ENCODE peak calls at places on chromosomes 4 and X, in seven cellular contexts. U is sigmoid colon, E is stomach, V is SK-N-SH, L is HCT116, S is transverse colon, T is GM23338. Y is an unnamed sample.

GRCh38 chr4:7206856-7207567 is 14.7 kb downstream of the SORCS2 start:
- DNase-seq in V (peak; percentile 88), E (peak; percentile 64), T (peak; percentile 46), U (peak; percentile 95), L (no peak), S (peak; percentile 66), Y (peak; percentile 34)

GRCh38 chr4:13627185-13627605 is 330 bp downstream of the BOD1L1 start:
- DNase-seq in V (no peak), L (no peak), E (no peak), U (peak; percentile 65), S (peak; percentile 14), T (peak; percentile 42), Y (no peak)

GRCh38 chr4:14994242-14994641 is 8.0 kb upstream of the CPEB2 start:
- DNase-seq in S (no peak), T (no peak), L (no peak), E (no peak), V (no peak), U (no peak), Y (no peak)

GRCh38 chr4:16608123-16608522 is 290.3 kb downstream of the LDB2 start:
- DNase-seq in E (no peak), S (no peak), V (no peak), T (peak; percentile 30), U (no peak), L (no peak), Y (no peak)

GRCh38 chr4:28811025-28811424 is 1909.1 kb upstream of the PCDH7 start:
- DNase-seq in S (no peak), V (no peak), T (no peak), U (no peak), E (no peak), L (no peak), Y (no peak)

GRCh38 chrX:118872102-118872566 is 48.5 kb downstream of the ZCCHC12 start:
- DNase-seq in V (no peak), T (no peak), S (peak; percentile 31), E (peak; percentile 34), U (peak; percentile 70), L (no peak), Y (peak; percentile 53)

GRCh38 chr4:68905598-68906237 is 45.9 kb downstream of the UGT2A3 start:
- DNase-seq in U (no peak), T (peak; percentile 90), S (no peak), E (peak; percentile 43), V (no peak), L (no peak), Y (peak; percentile 69)

GRCh38 chr4:44118971-44119680 is 329.5 kb downstream of the KCTD8 start:
- DNase-seq in E (no peak), V (no peak), T (no peak), L (no peak), S (no peak), U (no peak), Y (no peak)

GRCh38 chr4:55499495-55499894 is 47.2 kb downstream of the CLOCK start:
- DNase-seq in S (no peak), L (no peak), E (no peak), T (peak; percentile 47), U (no peak), V (no peak), Y (no peak)

GRCh38 chr4:174401471-174402130 is 117.9 kb downstream of the CEP44 start:
- DNase-seq in E (no peak), U (no peak), L (no peak), T (no peak), S (no peak), V (no peak), Y (no peak)

GRCh38 chr4:15375707-15376106 is 52.1 kb upstream of the C1QTNF7 start:
- DNase-seq in S (no peak), U (no peak), V (no peak), L (no peak), T (no peak), E (no peak), Y (no peak)

GRCh38 chr4:7736436-7737267 is 203.0 kb downstream of the AFAP1 start:
- DNase-seq in U (no peak), S (no peak), V (no peak), L (no peak), T (no peak), E (no peak), Y (no peak)

GRCh38 chrX:119784747-119785446 is 6.5 kb downstream of the RPL39 start:
- DNase-seq in E (peak; percentile 44), V (peak; percentile 47), S (peak; percentile 49), U (no peak), T (peak; percentile 47), L (no peak), Y (no peak)

GRCh38 chrX:69082753-69083150 is 82.5 kb downstream of the PJA1 start:
- DNase-seq in L (no peak), T (no peak), S (no peak), V (no peak), E (no peak), U (no peak), Y (no peak)

GRCh38 chrX:153646620-153647373 is at the start of gene DUSP9:
- DNase-seq in U (peak; percentile 48), S (no peak), L (no peak), E (peak; percentile 36), V (peak; percentile 77), T (peak; percentile 66), Y (no peak)

GRCh38 chr4:113467581-113467980 is 294.0 kb downstream of the CAMK2D start:
- DNase-seq in V (no peak), E (no peak), L (no peak), T (no peak), U (no peak), S (no peak), Y (no peak)

GRCh38 chrX:139246295-139246694 is 284.2 kb upstream of the F9 start:
- DNase-seq in V (no peak), U (no peak), E (no peak), T (no peak), L (no peak), S (no peak), Y (no peak)

GRCh38 chr4:78645853-78646757 is 94.5 kb downstream of the ANXA3 start:
- DNase-seq in V (no peak), T (no peak), U (peak; percentile 94), S (peak; percentile 70), E (peak; percentile 73), L (no peak), Y (peak; percentile 86)

GRCh38 chr4:144646523-144647094 is 653 bp downstream of the HHIP start:
- DNase-seq in V (peak; percentile 62), E (no peak), U (no peak), S (no peak), L (no peak), T (peak; percentile 33), Y (no peak)
- H3K27ac ChIP-seq in V (peak overlapping the region; percentile 53), E (peak overlapping the region; percentile 5), U (no peak overlapping the region), S (peak overlapping the region; percentile 26), L (no peak overlapping the region), T (no peak overlapping the region), Y (peak overlapping the region; percentile 48)

GRCh38 chrX:45711231-45711630 is 510.6 kb upstream of the DIPK2B start:
- DNase-seq in L (no peak), T (no peak), E (no peak), S (no peak), U (no peak), V (no peak), Y (no peak)

GRCh38 chrX:45712067-45712466 is 511.4 kb upstream of the DIPK2B start:
- DNase-seq in V (no peak), E (no peak), S (no peak), T (no peak), U (no peak), L (no peak), Y (no peak)

GRCh38 chrX:45716747-45717146 is 516.1 kb upstream of the DIPK2B start:
- DNase-seq in T (no peak), E (no peak), S (peak; percentile 28), L (no peak), V (no peak), U (no peak), Y (no peak)

GRCh38 chrX:45715787-45716186 is 515.1 kb upstream of the DIPK2B start:
- DNase-seq in S (no peak), L (no peak), V (no peak), T (no peak), U (no peak), E (no peak), Y (no peak)

DNA sequence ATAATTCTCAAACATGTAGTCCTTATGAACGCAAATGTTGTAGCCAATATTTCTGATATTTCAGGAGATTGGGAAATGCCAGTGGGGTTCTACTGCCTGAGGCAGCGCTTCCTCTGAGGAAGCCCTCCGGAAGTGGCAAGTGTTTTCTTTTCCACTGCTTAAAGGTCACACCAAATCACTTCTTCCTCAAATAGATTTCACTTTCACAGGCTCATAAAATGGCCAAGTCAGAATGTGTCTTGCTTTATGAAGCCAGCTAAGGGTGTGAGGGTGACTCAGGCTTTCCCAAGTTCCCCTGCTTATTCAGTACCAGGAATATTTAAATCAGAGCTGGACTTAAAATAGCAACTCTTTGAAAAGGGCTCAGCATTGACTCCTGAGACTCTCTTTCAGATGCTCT is 514.2 kb upstream of the DIPK2B start:
- DNase-seq in L (peak; percentile 82), E (no peak), V (no peak), T (no peak), S (peak; percentile 11), U (no peak), Y (no peak)
- TF ChIP-seq POLR2AphosphoS5 in L (no peak), E (no peak), V (no peak), T (no peak), S (no peak), U (no peak), Y (no peak)

DNA sequence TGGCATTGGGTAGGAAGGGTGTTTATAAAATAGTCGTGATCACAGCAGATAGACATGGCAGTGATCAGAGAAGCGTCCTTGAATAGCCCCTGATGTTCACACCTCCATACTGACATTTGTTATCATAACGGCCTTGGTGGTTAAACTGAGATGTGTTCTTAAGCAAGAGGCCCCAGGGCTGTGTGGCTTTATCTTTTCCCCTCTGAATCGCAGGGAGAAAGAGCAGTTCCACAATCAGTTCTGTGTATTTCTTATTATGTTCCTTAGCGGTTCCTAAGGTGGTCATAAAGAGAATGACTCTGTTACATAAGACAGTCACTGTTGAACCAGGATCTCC is 52.8 kb upstream of the CBR4 start:
- DNase-seq in S (no peak), T (no peak), V (no peak), L (no peak), U (no peak), E (no peak), Y (no peak)
- H3K27ac ChIP-seq in S (peak overlapping the region; percentile 77), T (no peak overlapping the region), V (no peak overlapping the region), L (no peak overlapping the region), U (peak overlapping the region; percentile 38), E (peak overlapping the region; percentile 64), Y (peak overlapping the region; percentile 83)

DNA sequence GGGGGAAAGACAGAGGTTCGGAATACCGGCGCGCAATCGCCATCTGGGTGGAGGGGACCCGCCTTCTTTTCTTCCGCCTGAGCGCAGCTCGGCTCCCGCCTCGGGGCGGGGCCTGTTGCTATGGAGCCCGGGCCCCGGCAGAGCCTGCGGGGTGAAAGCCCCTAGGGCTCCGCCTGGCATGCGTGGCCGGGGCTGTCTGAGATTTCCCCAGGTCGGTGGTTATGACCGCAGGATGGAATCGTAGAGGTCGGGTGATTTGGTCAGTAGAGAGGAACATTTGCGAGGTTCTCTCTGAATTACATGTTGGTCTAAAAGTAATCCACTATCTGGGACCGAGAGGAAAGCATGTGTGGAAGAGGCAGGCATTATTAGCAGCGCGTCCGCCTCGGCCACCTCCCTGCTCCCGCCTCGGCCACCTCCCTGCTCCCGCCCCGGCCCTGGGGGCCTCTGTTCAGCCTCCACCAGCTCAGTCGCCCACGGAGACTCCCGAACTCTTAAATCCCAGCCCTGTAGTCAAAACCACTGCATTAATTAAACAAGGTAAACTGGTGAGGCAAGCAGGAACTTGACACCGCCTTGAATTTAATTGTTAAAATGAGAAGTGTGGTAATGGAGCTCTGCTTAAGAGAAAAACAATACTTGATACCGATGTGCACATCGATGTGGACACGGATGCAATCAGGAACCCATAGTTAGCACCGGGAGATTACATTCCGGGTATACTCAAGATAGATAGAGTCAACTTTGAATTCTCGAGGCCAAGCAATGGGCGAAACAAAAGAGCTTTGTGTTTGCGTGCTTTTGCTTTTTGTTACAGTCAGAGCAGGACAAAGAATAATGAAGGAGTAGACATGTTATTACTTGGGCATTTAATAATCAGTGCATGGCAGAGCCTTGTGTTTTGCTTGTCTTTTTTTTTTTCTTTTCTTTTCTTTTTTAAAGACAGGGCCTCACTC is 45.2 kb downstream of the TRIM2 start:
- DNase-seq in S (peak; percentile 87), U (peak; percentile 80), L (peak; percentile 29), E (peak; percentile 83), V (peak; percentile 94), T (peak; percentile 96), Y (peak; percentile 75)
- TF ChIP-seq POLR2AphosphoS5 in S (no peak), U (peak; percentile 29), L (peak; percentile 35), E (no peak), V (no peak), T (peak; percentile 59), Y (peak; percentile 49)